ENCODE peak calls at places on chromosomes 4 and X, in six cellular contexts. O is MCF 10A, H is endothelial cell, R is left lung, B is GM12865, T is foreskin fibroblast. E is an unnamed sample.

GRCh38 chrX:12984629-12985303 is 9.9 kb downstream of the TMSB4X start:
- DNase-seq in O (peak), T (peak), B (peak), R (no peak), H (no peak), E (no peak)

GRCh38 chr4:1204286-1204827 is 32.0 kb upstream of the SPON2 start:
- DNase-seq in T (no peak), B (no peak), H (no peak), R (no peak), O (no peak), E (peak)

GRCh38 chrX:130805906-130806305 is 97.1 kb downstream of the ENOX2 start:
- DNase-seq in O (no peak), R (no peak), T (peak), B (no peak), H (no peak), E (no peak)

GRCh38 chr4:8502836-8503585 is 62.4 kb downstream of the TRMT44 start:
- DNase-seq in H (no peak), R (no peak), B (no peak), T (no peak), O (no peak), E (no peak)

GRCh38 chr4:700587-701264 is 4.9 kb upstream of the PCGF3 start:
- DNase-seq in B (no peak), T (no peak), H (no peak), R (no peak), O (no peak), E (no peak)

GRCh38 chr4:186657766-186658165 is 65.9 kb downstream of the FAT1 start:
- DNase-seq in B (no peak), R (no peak), O (peak), H (no peak), T (peak), E (no peak)

GRCh38 chr4:57550143-57550542 is 440.0 kb upstream of the IGFBP7 start:
- DNase-seq in O (no peak), T (no peak), R (no peak), H (no peak), B (no peak), E (no peak)

GRCh38 chr4:149280886-149281285 is 534.8 kb downstream of the IQCM start:
- DNase-seq in O (no peak), B (no peak), H (no peak), T (peak), R (no peak), E (no peak)

GRCh38 chrX:74890676-74891430 is 34.4 kb downstream of the NEXMIF start:
- DNase-seq in O (no peak), B (peak), R (no peak), T (no peak), H (no peak), E (no peak)

GRCh38 chrX:129833153-129834004 is 10.3 kb downstream of the ZDHHC9 start:
- DNase-seq in R (no peak), O (no peak), T (peak), B (no peak), H (no peak), E (no peak)

GRCh38 chr4:49044270-49044669 is 58.2 kb downstream of the CWH43 start:
- DNase-seq in B (no peak), T (no peak), R (no peak), H (no peak), O (peak), E (no peak)

GRCh38 chrX:141468940-141469339 is 115.6 kb downstream of the SPANXA1 start:
- DNase-seq in O (peak), H (no peak), R (no peak), T (peak), B (no peak), E (no peak)

GRCh38 chrX:10677490-10677889 is 57.1 kb upstream of the MID1 start:
- DNase-seq in B (no peak), R (no peak), O (no peak), T (peak), H (no peak), E (no peak)

GRCh38 chr4:127810551-127810950 is 28.4 kb downstream of the HSPA4L start:
- DNase-seq in R (no peak), H (no peak), O (no peak), B (no peak), T (no peak), E (no peak)

GRCh38 chr4:52635560-52635959 is 23.5 kb downstream of the USP46 start:
- DNase-seq in O (no peak), T (no peak), H (no peak), R (no peak), B (no peak), E (no peak)

GRCh38 chr4:8292388-8293107 is 23.0 kb downstream of the HTRA3 start:
- DNase-seq in R (peak), T (no peak), H (no peak), B (no peak), O (no peak), E (peak)

GRCh38 chrX:138723301-138723700 is 11.8 kb upstream of the FGF13 start:
- DNase-seq in O (no peak), R (no peak), B (no peak), H (no peak), T (no peak), E (no peak)

GRCh38 chrX:8629871-8630270 is 102.1 kb downstream of the ANOS1 start:
- DNase-seq in B (no peak), H (no peak), O (peak), T (peak), R (no peak), E (no peak)

GRCh38 chr4:77701111-77701510 is 95.5 kb downstream of the CXCL13 start:
- DNase-seq in O (no peak), B (no peak), R (no peak), H (no peak), T (no peak), E (no peak)

GRCh38 chr4:87804871-87805270 is 5.5 kb downstream of the IBSP start:
- DNase-seq in O (no peak), H (no peak), T (no peak), B (no peak), R (no peak), E (no peak)

GRCh38 chrX:66074920-66075879 is 35.3 kb upstream of the VSIG4 start:
- DNase-seq in O (peak), T (no peak), R (peak), H (no peak), B (peak), E (no peak)

GRCh38 chr4:148055844-148056243 is 324.0 kb downstream of the ARHGAP10 start:
- DNase-seq in T (no peak), B (no peak), H (no peak), O (no peak), R (no peak), E (no peak)

GRCh38 chr4:111854494-111855087 is 290.7 kb upstream of the FAM241A start:
- DNase-seq in O (peak), R (no peak), T (peak), B (peak), H (peak), E (no peak)

GRCh38 chr4:26459054-26459755 is 31.1 kb downstream of the CCKAR start:
- DNase-seq in H (no peak), O (peak), R (no peak), B (peak), T (peak), E (no peak)

GRCh38 chr4:73734405-73735070 is 5.8 kb upstream of the CXCL8 start:
- DNase-seq in B (no peak), R (no peak), T (peak), O (no peak), H (no peak), E (no peak)

GRCh38 chrX:135931644-135932487 is 38.4 kb downstream of the SAGE1 start:
- DNase-seq in R (no peak), B (peak), T (peak), O (peak), H (peak), E (no peak)

GRCh38 chr4:102610007-102610406 is 108.8 kb downstream of the NFKB1 start:
- DNase-seq in R (no peak), B (peak), T (peak), O (no peak), H (no peak), E (no peak)

GRCh38 chrX:39846460-39846859 is 251.3 kb downstream of the BCOR start:
- DNase-seq in B (no peak), O (no peak), T (no peak), R (no peak), H (no peak), E (no peak)

GRCh38 chrX:72126048-72126415 is 5.7 kb downstream of the RTL5 start:
- DNase-seq in T (peak), H (no peak), R (no peak), O (peak), B (no peak), E (no peak)

GRCh38 chr4:7831330-7831729 is 108.3 kb downstream of the AFAP1 start:
- DNase-seq in T (peak), O (no peak), R (no peak), B (peak), H (no peak), E (no peak)

GRCh38 chr4:111792592-111792991 is 352.7 kb upstream of the FAM241A start:
- DNase-seq in T (no peak), B (no peak), O (no peak), R (no peak), H (no peak), E (no peak)

GRCh38 chrX:68686684-68687045 is 39.2 kb downstream of the STARD8 start:
- DNase-seq in T (peak), B (no peak), O (no peak), H (no peak), R (no peak), E (no peak)

GRCh38 chr4:123262080-123262479 is 134.5 kb upstream of the SPRY1 start:
- DNase-seq in O (no peak), B (no peak), T (no peak), H (no peak), R (no peak), E (no peak)

GRCh38 chr4:166252487-166253402 is 379.7 kb downstream of the TLL1 start:
- DNase-seq in B (peak), O (peak), R (no peak), H (no peak), T (peak), E (no peak)

GRCh38 chrX:82757614-82758013 is 750.5 kb upstream of the POU3F4 start:
- DNase-seq in R (no peak), H (no peak), O (peak), B (no peak), T (no peak), E (no peak)

GRCh38 chr4:46781434-46782092 is 127.5 kb downstream of the COX7B2 start:
- DNase-seq in B (no peak), R (peak), O (no peak), H (no peak), T (no peak), E (peak)

DNA sequence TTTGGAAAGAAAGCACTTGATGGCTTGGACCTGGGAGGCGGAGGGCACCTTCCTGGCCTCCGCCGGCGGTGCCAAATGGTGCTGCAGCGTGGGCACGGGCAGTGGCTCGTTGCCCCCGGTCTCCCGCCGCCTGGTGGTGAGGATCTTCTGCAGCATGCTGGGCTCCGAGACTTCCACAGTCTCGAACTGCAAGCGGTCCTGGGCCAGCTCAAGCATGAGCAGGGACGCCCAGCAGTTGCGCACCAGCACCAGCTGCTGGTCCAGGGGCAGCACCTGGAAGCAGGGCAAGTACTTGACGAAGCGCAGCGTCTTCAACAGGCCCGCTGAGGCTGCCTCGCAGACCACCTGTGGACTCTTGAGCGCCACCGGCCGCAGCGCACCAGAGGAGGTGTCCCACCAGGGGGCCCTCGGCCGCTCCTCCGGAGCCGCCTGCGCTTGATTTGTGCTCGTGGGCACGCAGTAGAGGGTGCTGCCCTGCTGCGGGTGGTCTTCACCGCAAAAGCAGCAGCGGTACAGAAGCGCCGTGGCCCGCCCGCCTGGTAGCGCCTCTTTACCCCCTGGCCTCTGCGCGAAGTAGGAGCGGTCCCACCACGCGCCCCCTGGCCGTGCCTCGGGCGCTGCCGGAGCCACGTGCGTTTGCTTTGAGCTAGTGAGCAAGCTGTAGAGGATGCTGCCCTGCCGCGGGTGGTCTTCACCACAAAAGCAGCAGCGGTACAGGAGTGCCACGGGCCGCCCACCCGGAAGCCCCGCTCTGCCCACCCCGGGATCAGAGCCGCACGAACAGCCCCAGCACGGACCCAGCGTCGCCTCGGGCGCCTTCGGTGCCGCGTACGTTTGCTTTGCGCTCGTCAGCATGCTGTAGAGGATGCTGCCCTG is 689 bp downstream of the NR0B1 start:
- DNase-seq in O (no peak), T (peak), B (peak), H (peak), R (peak), E (no peak)
- TF ChIP-seq CTCF in O (no peak), T (peak), B (peak), H (peak), R (no peak), E (peak)

DNA sequence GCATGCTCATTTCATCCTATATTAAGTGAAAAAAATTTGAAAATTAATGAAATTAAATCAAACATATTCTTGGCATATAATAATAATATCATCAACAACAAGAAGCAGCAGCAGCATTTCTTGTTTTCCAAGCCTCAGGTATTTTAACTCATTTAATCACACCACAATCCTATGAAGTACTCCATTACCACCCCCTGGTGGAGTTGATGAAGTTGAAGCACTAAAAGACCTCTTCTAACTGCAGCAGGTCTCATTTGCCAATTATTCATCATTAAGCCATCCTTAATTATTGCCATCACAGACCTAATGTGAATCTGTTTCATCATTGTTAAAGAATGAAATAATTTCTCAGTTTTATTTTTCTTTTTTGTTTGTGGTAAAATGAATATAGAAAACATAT is 801.4 kb upstream of the GRID2 start:
- DNase-seq in O (peak), T (no peak), B (peak), R (no peak), H (peak), E (no peak)
- TF ChIP-seq CTCF in O (no peak), T (no peak), B (peak), R (no peak), H (peak), E (peak)

DNA sequence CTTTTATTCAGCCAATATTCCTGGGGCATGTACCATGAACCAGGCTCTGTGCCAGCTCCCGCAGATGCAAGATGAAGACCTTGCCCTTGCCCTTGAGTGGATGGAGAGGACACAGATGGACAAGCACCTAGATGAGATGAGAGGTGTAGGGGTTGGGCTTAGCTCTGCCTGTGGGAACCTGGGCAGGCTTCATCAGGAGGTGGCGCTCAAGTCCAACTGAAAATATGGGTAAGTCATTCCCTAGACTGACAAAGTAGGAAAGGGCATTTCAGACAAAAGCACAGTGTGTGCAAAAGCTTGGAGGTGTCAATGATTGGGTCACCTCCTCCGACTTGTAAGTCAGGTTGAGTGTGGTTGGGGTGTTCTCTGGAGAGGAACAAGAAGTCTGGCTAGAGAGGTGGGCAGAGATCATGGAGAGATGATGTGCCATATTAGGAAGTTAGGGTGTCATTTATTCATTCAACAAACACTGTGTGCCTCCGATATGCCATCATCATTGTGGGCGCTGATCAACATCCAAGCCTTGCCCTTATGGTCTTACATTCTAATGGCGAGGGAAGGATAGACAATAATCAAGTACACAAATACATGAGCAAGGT is 64.6 kb downstream of the ANAPC4 start:
- DNase-seq in R (no peak), H (peak), T (peak), B (peak), O (peak), E (no peak)
- TF ChIP-seq CTCF in R (peak), H (peak), T (peak), B (peak), O (peak), E (peak)

DNA sequence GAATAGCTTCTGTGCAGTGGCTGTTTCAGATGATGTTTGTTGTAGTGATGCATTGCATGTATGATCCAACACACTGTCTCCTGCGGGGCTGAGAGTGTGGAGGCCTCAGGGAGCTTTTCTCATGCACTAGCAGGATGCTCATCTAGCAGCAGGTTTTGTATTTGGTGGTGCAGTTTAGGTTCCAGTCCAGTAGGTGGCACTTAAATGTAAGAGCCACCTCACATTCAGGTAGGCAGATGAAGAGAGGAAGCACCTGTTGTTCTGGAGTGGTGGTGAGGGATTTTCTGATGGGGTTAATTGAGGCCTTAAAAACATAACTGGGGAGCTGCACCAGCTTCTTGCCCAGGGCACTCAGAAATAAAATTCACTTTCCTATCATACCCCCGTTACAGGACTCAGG is 300.9 kb downstream of the SPIN4 start:
- DNase-seq in R (no peak), T (no peak), H (no peak), B (peak), O (no peak), E (no peak)
- TF ChIP-seq CTCF in R (no peak), T (no peak), H (no peak), B (peak), O (peak), E (no peak)

GRCh38 chr4:39792529-39792928 is 94.6 kb downstream of the UBE2K start:
- DNase-seq in B (no peak), R (no peak), T (no peak), O (no peak), H (no peak), E (no peak)

GRCh38 chr4:39786838-39787237 is 88.9 kb downstream of the UBE2K start:
- DNase-seq in H (no peak), R (no peak), O (no peak), T (no peak), B (no peak), E (no peak)

DNA sequence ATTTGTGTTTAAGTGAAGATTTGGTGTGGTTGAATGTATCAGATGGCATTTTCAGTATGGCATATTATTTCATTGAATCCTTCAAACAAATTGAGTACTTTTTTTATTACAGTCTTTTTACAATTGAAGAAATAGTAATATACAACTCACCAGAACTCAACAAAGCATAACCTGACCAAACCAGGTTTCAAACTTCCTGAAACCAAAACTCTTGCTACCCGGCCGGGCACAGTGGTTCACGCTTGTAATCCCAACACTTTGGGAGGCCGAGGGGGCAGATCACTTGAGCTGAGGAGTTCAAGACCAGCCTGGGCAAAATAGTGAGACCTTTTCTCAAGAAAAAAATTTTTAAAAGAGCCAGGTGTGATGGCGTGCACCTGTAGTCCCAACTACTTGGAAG is 94.2 kb downstream of the UBE2K start:
- DNase-seq in O (no peak), T (no peak), B (peak), H (no peak), R (no peak), E (no peak)
- TF ChIP-seq CTCF in O (no peak), T (no peak), B (no peak), H (no peak), R (no peak), E (no peak)

E was measured in chondrocyte.